ENCODE peak calls at places on chromosomes 12 and 14, in seven cellular contexts. J is PC-3, F is HCT116, Q is neural crest cell, M is IMR-90, S is GM13976, U is GM20000. I is an unnamed sample.

GRCh38 chr14:102775855-102776760 is 1.1 kb upstream of the TRAF3 start:
- DNase-seq in U (peak), S (peak), Q (no peak), F (no peak), J (peak), M (peak), I (no peak)

GRCh38 chr12:64461634-64462414 is 9.9 kb downstream of the TBK1 start:
- DNase-seq in J (no peak), S (no peak), Q (no peak), F (no peak), U (no peak), M (peak), I (no peak)

GRCh38 chr12:70359458-70360197 is 6.5 kb upstream of the KCNMB4 start:
- DNase-seq in F (no peak), Q (no peak), J (no peak), S (no peak), U (no peak), M (no peak), I (no peak)

GRCh38 chr14:35161231-35161630 is 38.9 kb downstream of the PRORP start:
- DNase-seq in F (no peak), M (peak), S (no peak), U (no peak), Q (no peak), J (no peak), I (no peak)

GRCh38 chr14:90228478-90228877 is 27.9 kb upstream of the PSMC1 start:
- DNase-seq in S (no peak), F (no peak), Q (no peak), M (no peak), J (no peak), U (no peak), I (no peak)

GRCh38 chr12:100365411-100365810 is 8.5 kb downstream of the SLC17A8 start:
- DNase-seq in F (no peak), Q (no peak), M (no peak), J (no peak), S (no peak), U (no peak), I (no peak)

GRCh38 chr14:101474563-101475467 is 86.5 kb upstream of the DIO3 start:
- DNase-seq in F (no peak), M (no peak), S (no peak), J (no peak), Q (no peak), U (no peak), I (no peak)

GRCh38 chr12:24175281-24175680 is 225.8 kb upstream of the SOX5 start:
- DNase-seq in F (no peak), M (no peak), Q (no peak), J (no peak), U (no peak), S (no peak), I (no peak)

GRCh38 chr14:67567654-67568053 is 32.4 kb downstream of the PIGH start:
- DNase-seq in J (peak), M (no peak), F (no peak), U (no peak), S (no peak), Q (no peak), I (no peak)

GRCh38 chr14:73755434-73756014 is 41.3 kb upstream of the PNMA1 start:
- DNase-seq in S (no peak), Q (no peak), M (no peak), F (no peak), J (no peak), U (peak), I (no peak)

GRCh38 chr14:35940291-35940690 is 114.2 kb downstream of the BRMS1L start:
- DNase-seq in J (no peak), M (no peak), U (peak), F (no peak), S (no peak), Q (no peak), I (no peak)

GRCh38 chr12:124233041-124233836 is 61.7 kb upstream of the RFLNA start:
- DNase-seq in S (no peak), M (peak), U (no peak), F (no peak), Q (no peak), J (peak), I (no peak)

GRCh38 chr12:125983094-125983783 is 918.0 kb downstream of the AACS start:
- DNase-seq in S (peak), F (no peak), M (no peak), Q (peak), U (no peak), J (no peak), I (no peak)

GRCh38 chr12:71945121-71945520 is 6.5 kb downstream of the TPH2 start:
- DNase-seq in J (no peak), Q (no peak), F (no peak), M (no peak), S (no peak), U (no peak), I (no peak)

GRCh38 chr12:124464062-124464461 is 103.3 kb downstream of the NCOR2 start:
- DNase-seq in U (no peak), M (peak), F (no peak), Q (no peak), S (no peak), J (no peak), I (no peak)

GRCh38 chr12:120010661-120011230 is 21.7 kb downstream of the BICDL1 start:
- DNase-seq in Q (no peak), S (no peak), U (no peak), M (no peak), F (no peak), J (no peak), I (no peak)

GRCh38 chr12:127125607-127126259 is 1141.2 kb upstream of the TMEM132C start:
- DNase-seq in Q (no peak), S (no peak), U (no peak), F (peak), M (peak), J (peak), I (no peak)

GRCh38 chr14:35879654-35880249 is 53.6 kb downstream of the BRMS1L start:
- DNase-seq in F (peak), U (peak), S (peak), Q (no peak), M (peak), J (peak), I (peak)

GRCh38 chr12:54199034-54199433 is 10.2 kb upstream of the SMUG1 start:
- DNase-seq in U (no peak), J (no peak), S (no peak), M (no peak), Q (no peak), F (no peak), I (no peak)

GRCh38 chr12:54195080-54195479 is 6.3 kb upstream of the SMUG1 start:
- DNase-seq in S (no peak), M (no peak), F (no peak), J (no peak), Q (no peak), U (no peak), I (no peak)

GRCh38 chr12:54196396-54196795 is 7.6 kb upstream of the SMUG1 start:
- DNase-seq in S (no peak), J (no peak), Q (no peak), M (no peak), U (no peak), F (no peak), I (no peak)

GRCh38 chr12:54195736-54196347 is 7.1 kb upstream of the SMUG1 start:
- DNase-seq in Q (no peak), S (no peak), U (no peak), M (peak), F (no peak), J (no peak), I (no peak)

GRCh38 chr12:54197037-54197909 is 8.5 kb upstream of the SMUG1 start:
- DNase-seq in U (no peak), M (peak), J (peak), Q (no peak), F (no peak), S (no peak), I (peak)
- TF ChIP-seq CTCF in U (no peak), M (no peak), J (no peak), Q (no peak), F (no peak), S (no peak), I (no peak)

GRCh38 chr12:106032141-106032925 is 106.4 kb downstream of the NUAK1 start:
- DNase-seq in F (no peak), M (peak), U (no peak), S (no peak), Q (no peak), J (peak), I (no peak)
- TF ChIP-seq CTCF in F (peak), M (peak), U (no peak), S (no peak), Q (no peak), J (peak), I (no peak)

GRCh38 chr14:81452766-81453165 is 52.6 kb upstream of the STON2 start:
- DNase-seq in J (no peak), Q (no peak), F (no peak), U (no peak), M (no peak), S (no peak), I (no peak)

GRCh38 chr14:81454572-81455218 is 54.6 kb upstream of the STON2 start:
- DNase-seq in F (no peak), Q (no peak), J (no peak), S (no peak), U (no peak), M (no peak), I (no peak)

GRCh38 chr14:81452341-81452740 is 52.2 kb upstream of the STON2 start:
- DNase-seq in M (no peak), U (no peak), S (no peak), F (no peak), J (no peak), Q (no peak), I (no peak)

GRCh38 chr14:81455344-81455743 is 55.2 kb upstream of the STON2 start:
- DNase-seq in J (no peak), F (no peak), U (no peak), M (no peak), Q (no peak), S (no peak), I (no peak)

DNA sequence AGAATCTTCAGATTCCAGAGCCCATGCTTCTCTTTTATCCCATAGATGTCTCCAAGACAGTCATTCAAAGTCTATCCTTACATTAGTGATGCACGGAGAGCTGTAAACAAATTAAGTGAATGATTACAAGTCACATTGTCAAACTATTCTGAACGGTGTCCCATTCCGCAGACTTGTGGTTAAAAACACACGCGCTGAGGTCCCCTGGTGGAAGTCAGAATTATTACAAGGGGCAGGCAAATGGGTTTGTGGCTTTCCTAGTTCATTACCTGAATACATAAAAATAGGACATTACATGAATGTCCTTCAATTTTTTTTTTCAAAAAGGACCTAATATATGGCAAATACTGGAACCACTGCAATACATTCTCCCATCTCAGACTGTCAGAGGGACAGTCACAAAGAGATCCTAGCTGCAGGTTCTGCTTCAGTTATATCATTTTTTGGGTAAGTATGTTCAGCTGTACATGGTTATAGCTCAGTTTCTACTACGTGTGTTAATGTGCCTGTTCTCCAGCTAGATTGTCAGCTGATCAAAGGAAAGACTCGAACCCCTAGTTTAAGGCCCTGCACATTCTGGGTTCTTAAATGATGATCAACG is 53.1 kb upstream of the STON2 start:
- DNase-seq in J (peak), F (peak), U (peak), S (peak), Q (peak), M (peak), I (peak)
- TF ChIP-seq CTCF in J (peak), F (peak), U (peak), S (peak), Q (peak), M (peak), I (peak)

DNA sequence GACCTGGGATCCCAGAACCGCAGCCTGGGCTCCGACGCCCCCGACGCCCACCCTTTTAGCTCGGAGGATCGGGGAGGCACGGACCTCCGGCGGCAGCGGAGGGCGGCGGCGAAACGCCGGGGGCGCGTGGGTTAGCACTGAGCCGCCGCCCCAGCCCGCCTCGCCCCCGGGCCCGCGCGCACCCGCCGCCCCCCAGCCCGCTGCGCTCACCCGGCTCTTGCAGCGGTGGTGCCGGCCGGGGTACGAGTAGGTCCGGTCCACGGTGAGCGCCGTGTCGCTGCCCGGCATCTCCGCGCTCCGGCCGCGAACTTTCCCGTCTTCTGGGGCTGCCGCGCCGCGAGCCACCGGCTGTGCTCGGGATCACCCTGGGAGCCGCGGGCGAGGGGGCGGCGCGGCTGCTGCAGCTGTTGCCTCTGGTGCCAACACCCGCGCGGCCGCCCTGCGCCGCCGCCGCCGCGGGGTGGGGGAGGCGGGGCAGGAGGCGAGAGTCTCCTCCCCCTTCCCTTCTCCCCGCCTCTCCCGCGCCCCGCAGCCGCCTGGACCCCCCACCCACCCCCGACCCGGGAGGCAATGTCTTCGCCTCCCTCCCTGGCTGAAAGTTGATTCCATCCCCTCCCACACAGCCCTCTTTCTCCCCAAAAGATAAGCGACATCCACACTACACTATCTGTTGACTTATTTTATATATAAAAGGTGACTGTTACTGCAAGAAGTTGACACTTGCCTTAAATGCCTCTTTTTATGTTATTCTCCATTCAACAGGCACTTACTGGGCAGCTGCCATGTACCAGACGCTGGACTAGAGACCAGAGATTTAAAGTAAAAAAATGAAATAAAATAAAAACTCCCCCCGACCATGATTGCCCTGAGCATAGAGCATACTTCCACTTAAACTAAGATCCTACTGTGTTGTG is at the start of gene TMCC3:
- DNase-seq in S (peak), U (peak), F (no peak), J (peak), M (no peak), Q (peak), I (peak)
- TF ChIP-seq CTCF in S (no peak), U (no peak), F (no peak), J (no peak), M (no peak), Q (peak), I (no peak)

GRCh38 chr14:104926619-104927431 is 2.1 kb downstream of the PLD4 start:
- DNase-seq in S (peak), U (peak), Q (no peak), F (no peak), M (no peak), J (no peak), I (peak)
- TF ChIP-seq CTCF in S (no peak), U (no peak), Q (no peak), F (no peak), M (no peak), J (no peak), I (no peak)

GRCh38 chr14:69152944-69153847 is at the start of gene DCAF5:
- DNase-seq in J (peak), M (peak), Q (peak), S (peak), F (peak), U (peak), I (peak)
- TF ChIP-seq CTCF in J (no peak), M (no peak), Q (no peak), S (no peak), F (no peak), U (no peak), I (no peak)

DNA sequence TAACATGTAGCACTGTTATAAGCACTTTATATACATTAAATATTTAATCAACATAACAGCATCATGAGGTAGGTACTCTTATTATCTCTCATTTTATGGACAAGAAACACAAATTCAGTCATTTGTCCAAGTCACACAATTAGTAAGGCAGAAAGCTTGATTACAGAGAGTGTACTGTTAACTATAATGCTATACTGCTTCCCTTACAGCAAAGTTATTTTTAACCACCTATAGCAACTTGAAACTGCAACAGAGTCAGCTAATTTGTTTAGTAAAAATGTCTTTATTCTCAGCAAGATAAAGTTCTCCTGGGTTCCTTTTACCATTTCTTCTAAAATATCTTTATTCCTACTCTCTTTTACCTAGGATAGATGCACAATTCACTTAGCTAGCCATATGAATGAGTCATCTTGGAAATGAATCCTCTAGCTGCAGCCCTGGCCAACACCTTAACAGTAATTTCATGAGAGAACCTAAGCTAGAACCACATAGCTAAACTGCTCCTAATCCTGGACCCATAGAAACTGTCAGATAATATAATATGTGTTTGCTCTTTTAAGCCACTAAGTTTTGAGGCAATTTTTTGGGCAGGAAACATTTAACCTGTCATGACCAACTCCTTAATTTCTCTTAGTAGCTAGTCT is 90.2 kb upstream of the HECTD1 start:
- DNase-seq in U (peak), J (peak), S (no peak), M (peak), F (no peak), Q (no peak), I (peak)
- TF ChIP-seq CTCF in U (no peak), J (no peak), S (no peak), M (no peak), F (no peak), Q (no peak), I (no peak)